ENCODE peak calls at places on chromosomes 5 and 9, in seven cellular contexts. V is stomach; R is A549; K is SK-N-SH; G is cardiac muscle cell; F is CD8-positive, alpha-beta T cell; Q is psoas muscle. M is an unnamed sample.

GRCh38 chr9:121779381-121780117 is 128.1 kb downstream of the DAB2IP start:
- DNase-seq in V (no peak), R (no peak), K (no peak), G (no peak), F (no peak), Q (no peak), M (no peak)

GRCh38 chr5:56816546-56817081 is 1.3 kb downstream of the MAP3K1 start:
- DNase-seq in V (peak; percentile 60), R (peak; percentile 46), K (peak; percentile 63), G (peak; percentile 57), F (peak; percentile 57), Q (peak; percentile 71), M (no peak)

GRCh38 chr9:16768816-16769215 is 101.7 kb downstream of the BNC2 start:
- DNase-seq in V (no peak), R (no peak), K (no peak), G (no peak), F (no peak), Q (no peak), M (no peak)

GRCh38 chr5:150469718-150470470 is 20.4 kb upstream of the RPS14 start:
- DNase-seq in V (no peak), R (peak; percentile 77), K (no peak), G (peak; percentile 95), F (no peak), Q (no peak), M (no peak)

GRCh38 chr5:58459276-58459859 is 518 bp downstream of the PLK2 start:
- DNase-seq in V (peak; percentile 34), R (peak; percentile 47), K (no peak), G (peak; percentile 57), F (peak; percentile 24), Q (no peak), M (peak; percentile 19)

GRCh38 chr5:24397601-24398000 is 247.2 kb downstream of the CDH10 start:
- DNase-seq in V (no peak), R (no peak), K (no peak), G (no peak), F (no peak), Q (no peak), M (no peak)

GRCh38 chr9:91555132-91555531 is 131.5 kb upstream of the NFIL3 start:
- DNase-seq in V (no peak), R (no peak), K (no peak), G (peak; percentile 35), F (no peak), Q (no peak), M (no peak)

GRCh38 chr5:157269763-157270272 is 3.9 kb downstream of the CYFIP2 start:
- DNase-seq in V (no peak), R (no peak), K (no peak), G (no peak), F (no peak), Q (no peak), M (no peak)

GRCh38 chr9:26575041-26575440 is 317.6 kb downstream of the CAAP1 start:
- DNase-seq in V (no peak), R (no peak), K (no peak), G (no peak), F (no peak), Q (no peak), M (no peak)

DNA sequence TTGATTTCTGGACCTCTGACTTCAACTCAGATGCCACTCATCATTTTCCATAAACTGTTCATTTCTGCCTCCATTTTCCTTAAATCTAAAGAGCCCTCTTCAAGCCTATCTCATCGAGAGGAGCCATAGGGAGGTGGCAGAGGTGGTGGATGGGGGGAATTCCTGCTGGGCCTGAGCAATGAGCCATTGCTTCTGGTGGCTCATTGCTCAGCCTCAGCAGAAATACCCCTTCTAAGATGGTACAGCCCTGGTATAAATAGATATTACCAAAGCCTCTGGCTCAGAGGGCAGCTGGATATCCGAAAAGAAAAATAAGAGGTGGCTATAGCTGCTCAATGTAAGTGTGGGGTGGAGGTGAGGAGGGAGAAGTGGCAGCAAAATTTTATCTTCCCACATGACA is 313.6 kb downstream of the CAAP1 start:
- DNase-seq in V (no peak), R (no peak), K (no peak), G (no peak), F (no peak), Q (no peak), M (no peak)
- TF ChIP-seq CTCF in V (no peak), R (no peak), K (no peak), G (no peak), F (no peak), Q (no peak), M (no peak)

DNA sequence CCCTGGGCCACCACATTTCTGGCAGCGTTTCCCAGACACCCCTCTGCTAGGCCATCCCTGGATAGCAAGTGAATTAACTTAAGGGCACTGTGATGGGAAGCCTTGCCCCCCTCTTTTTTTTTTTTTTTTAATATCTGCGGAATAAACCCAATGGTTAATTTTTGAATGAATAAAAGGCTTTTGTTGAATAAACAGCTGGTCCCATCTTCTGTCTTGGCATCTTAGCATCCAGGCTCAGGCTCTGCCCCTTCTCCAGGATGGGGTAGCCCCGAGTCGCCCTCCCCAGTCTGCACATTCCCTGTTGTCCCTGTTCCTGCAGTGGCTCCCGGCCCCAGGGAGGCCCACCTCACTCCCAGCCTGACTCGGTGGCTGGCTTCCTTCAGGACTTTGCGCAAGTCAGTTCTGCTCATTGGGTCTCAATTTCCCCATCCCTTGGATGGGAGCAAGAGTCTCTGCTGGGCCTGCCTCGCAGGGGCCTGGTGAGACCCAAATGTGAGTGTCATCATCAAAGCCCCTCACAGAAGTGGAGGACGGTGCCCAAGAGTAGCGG is 29.0 kb upstream of the HMCN2 start:
- DNase-seq in V (no peak), R (no peak), K (no peak), G (no peak), F (no peak), Q (no peak), M (no peak)
- TF ChIP-seq CTCF in V (peak; percentile 52), R (peak; percentile 16), K (no peak), G (no peak), F (no peak), Q (no peak), M (no peak)

GRCh38 chr5:109083937-109084336 is 325.8 kb downstream of the PJA2 start:
- DNase-seq in V (no peak), R (no peak), K (no peak), G (no peak), F (no peak), Q (no peak), M (no peak)

GRCh38 chr5:109089191-109089590 is 320.6 kb downstream of the PJA2 start:
- DNase-seq in V (no peak), R (no peak), K (no peak), G (no peak), F (no peak), Q (no peak), M (no peak)
- TF ChIP-seq CTCF in V (no peak), R (no peak), K (no peak), G (no peak), F (no peak), Q (no peak), M (no peak)

GRCh38 chr5:164255598-164256213 is 750.3 kb downstream of the MAT2B start:
- DNase-seq in V (no peak), R (no peak), K (no peak), G (no peak), F (no peak), Q (no peak), M (no peak)
- TF ChIP-seq CTCF in V (no peak), R (no peak), K (no peak), G (no peak), F (no peak), Q (no peak), M (no peak)

GRCh38 chr9:4327504-4328191 is 27.8 kb upstream of the GLIS3 start:
- DNase-seq in V (no peak), R (no peak), K (no peak), G (peak; percentile 46), F (no peak), Q (no peak), M (no peak)
- TF ChIP-seq CTCF in V (no peak), R (no peak), K (peak; percentile 64), G (no peak), F (no peak), Q (no peak), M (no peak)

GRCh38 chr9:133995012-133995896 is 3.1 kb upstream of the VAV2 start:
- DNase-seq in V (no peak), R (peak; percentile 71), K (peak; percentile 68), G (no peak), F (no peak), Q (peak; percentile 37), M (no peak)
- TF ChIP-seq CTCF in V (no peak), R (no peak), K (no peak), G (no peak), F (no peak), Q (no peak), M (no peak)

GRCh38 chr5:112923988-112924387 is 2.0 kb upstream of the REEP5 start:
- DNase-seq in V (no peak), R (no peak), K (no peak), G (no peak), F (no peak), Q (no peak), M (no peak)

GRCh38 chr5:112918679-112919078 is 3.3 kb downstream of the REEP5 start:
- DNase-seq in V (no peak), R (no peak), K (no peak), G (no peak), F (no peak), Q (no peak), M (no peak)

GRCh38 chr5:112923148-112923917 is 1.3 kb upstream of the REEP5 start:
- DNase-seq in V (no peak), R (no peak), K (no peak), G (no peak), F (peak; percentile 57), Q (no peak), M (no peak)

GRCh38 chr5:112921031-112921832 is 795 bp downstream of the REEP5 start:
- DNase-seq in V (peak; percentile 73), R (peak; percentile 69), K (peak; percentile 90), G (peak; percentile 78), F (peak; percentile 46), Q (peak; percentile 86), M (peak; percentile 31)

GRCh38 chr5:112921833-112922817 is at the start of gene REEP5:
- DNase-seq in V (peak; percentile 88), R (peak; percentile 81), K (peak; percentile 96), G (peak; percentile 82), F (peak; percentile 81), Q (peak; percentile 93), M (peak; percentile 56)
- TF ChIP-seq CTCF in V (peak; percentile 91), R (peak; percentile 90), K (peak; percentile 72), G (peak; percentile 60), F (peak; percentile 58), Q (peak; percentile 88), M (peak; percentile 92)

DNA sequence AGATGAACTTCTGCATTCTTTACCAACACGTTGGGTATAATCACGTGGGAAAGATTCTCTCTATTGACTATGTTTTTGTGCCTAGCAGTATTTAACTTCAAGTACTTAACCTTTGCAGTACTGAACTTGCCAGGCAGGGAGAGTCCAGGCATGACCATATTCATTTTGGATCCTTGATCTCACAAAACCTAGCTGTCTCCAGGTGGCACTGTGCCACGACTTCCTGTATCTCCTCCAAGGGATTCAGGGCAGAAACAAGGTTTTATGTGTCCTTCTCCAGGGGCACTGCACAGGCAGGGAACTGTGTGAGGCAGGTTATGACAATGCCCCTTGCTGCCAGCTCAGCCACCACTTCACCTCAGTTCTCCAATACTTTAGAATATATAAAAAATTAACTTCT is 11.7 kb upstream of the IFNA5 start:
- DNase-seq in V (no peak), R (peak; percentile 28), K (no peak), G (no peak), F (no peak), Q (no peak), M (no peak)
- TF ChIP-seq CTCF in V (no peak), R (no peak), K (no peak), G (no peak), F (no peak), Q (no peak), M (no peak)

M was measured in tibial nerve.